ENCODE peak calls at places on chromosomes 4 and X, in ten cellular contexts. O is EH; V is progenitor cell of endocrine pancreas; C is NCI-H82; D is kidney epithelial cell; K is effector memory CD8-positive, alpha-beta T cell; M is occipital lobe; E is Right ventricle myocardium superior; I is BJ; X is lung. S is an unnamed sample.

GRCh38 chr4:101981756-101982155 is 191.2 kb downstream of the BANK1 start:
- DNase-seq in O (no peak), V (no peak), C (no peak), D (peak), K (no peak), M (no peak), E (no peak), I (no peak), X (no peak), S (no peak)

GRCh38 chr4:100118213-100118612 is 72.1 kb downstream of the DDIT4L start:
- DNase-seq in O (no peak), V (no peak), C (no peak), D (no peak), K (no peak), M (no peak), E (no peak), I (no peak), X (no peak), S (no peak)

GRCh38 chrX:152897216-152898144 is at the start of gene ZNF185:
- DNase-seq in O (peak), V (peak), C (peak), D (no peak), K (no peak), M (no peak), E (no peak), I (no peak), X (peak), S (no peak)

GRCh38 chr4:184427687-184428086 is 46.7 kb downstream of the IRF2 start:
- DNase-seq in O (no peak), V (no peak), C (no peak), D (no peak), K (no peak), M (no peak), E (no peak), I (no peak), X (no peak), S (no peak)

GRCh38 chr4:10006236-10006603 is 15.1 kb downstream of the SLC2A9 start:
- DNase-seq in O (peak), V (no peak), C (no peak), D (peak), K (no peak), M (no peak), E (no peak), I (peak), X (peak), S (no peak)

GRCh38 chrX:7603387-7603786 is 239.6 kb upstream of the VCX start:
- DNase-seq in O (no peak), V (no peak), C (no peak), D (no peak), K (no peak), M (no peak), E (no peak), I (no peak), X (no peak), S (no peak)

GRCh38 chr4:78710536-78710935 is 65.6 kb upstream of the BMP2K start:
- DNase-seq in O (peak), V (no peak), C (no peak), D (no peak), K (no peak), M (no peak), E (no peak), I (no peak), X (no peak), S (no peak)

GRCh38 chr4:98199247-98199646 is 56.0 kb upstream of the STPG2 start:
- DNase-seq in O (no peak), V (no peak), C (no peak), D (no peak), K (no peak), M (no peak), E (no peak), I (no peak), X (no peak), S (no peak)

GRCh38 chr4:1767058-1767769 is 25.9 kb upstream of the FGFR3 start:
- DNase-seq in O (peak), V (peak), C (peak), D (no peak), K (no peak), M (no peak), E (no peak), I (no peak), X (no peak), S (no peak)

GRCh38 chr4:117467404-117467803 is 382.0 kb upstream of the TRAM1L1 start:
- DNase-seq in O (no peak), V (no peak), C (no peak), D (no peak), K (no peak), M (no peak), E (no peak), I (no peak), X (no peak), S (no peak)

S was measured in left cardiac atrium.